ENCODE peak calls at places on chromosomes 13 and 19, in five cellular contexts. B, M, H, E and S are unnamed samples.

GRCh38 chr13:70527553-70527952 is 419.3 kb upstream of the KLHL1 start:
- DNase-seq in M (no peak), E (no peak), H (peak; percentile 40), B (no peak), S (no peak)

GRCh38 chr13:102131246-102131645 is 270.6 kb downstream of the FGF14 start:
- DNase-seq in H (no peak), M (no peak), E (no peak), B (no peak), S (no peak)

GRCh38 chr13:93715866-93716265 is 489.3 kb downstream of the GPC6 start:
- DNase-seq in E (no peak), B (no peak), H (no peak), M (no peak), S (no peak)

GRCh38 chr13:21929400-21929799 is 258.5 kb downstream of the FGF9 start:
- DNase-seq in E (no peak), H (no peak), B (no peak), M (no peak), S (no peak)

GRCh38 chr19:5394907-5395505 is 54.4 kb upstream of the PTPRS start:
- DNase-seq in E (peak; percentile 72), B (no peak), M (no peak), H (no peak), S (no peak)

GRCh38 chr13:39306639-39307589 is 268.7 kb downstream of the NHLRC3 start:
- DNase-seq in E (no peak), B (no peak), H (no peak), M (no peak), S (no peak)

GRCh38 chr19:49851456-49852259 is 699 bp downstream of the PTOV1 start:
- DNase-seq in M (no peak), E (peak; percentile 69), H (peak; percentile 80), B (no peak), S (no peak)

GRCh38 chr13:20160346-20161274 is at the start of gene GJA3:
- DNase-seq in M (no peak), E (peak; percentile 81), H (peak; percentile 62), B (no peak), S (peak; percentile 31)

GRCh38 chr13:48235100-48235813 is 2.3 kb downstream of the ITM2B start:
- DNase-seq in E (no peak), B (no peak), H (peak; percentile 56), M (no peak), S (no peak)

GRCh38 chr19:35901854-35902661 is at the start of gene HCST:
- DNase-seq in B (no peak), M (no peak), E (no peak), H (no peak), S (no peak)

GRCh38 chr13:112159575-112160547 is 92.9 kb downstream of the SOX1 start:
- DNase-seq in H (no peak), M (peak; percentile 73), B (no peak), E (no peak), S (no peak)

GRCh38 chr13:49052801-49053200 is 77.1 kb downstream of the FNDC3A start:
- DNase-seq in E (no peak), B (no peak), M (no peak), H (no peak), S (no peak)

GRCh38 chr19:36060430-36060829 is 5.7 kb downstream of the WDR62 start:
- DNase-seq in M (no peak), H (peak; percentile 61), B (no peak), E (peak; percentile 51), S (peak; percentile 28)

GRCh38 chr19:18453269-18454024 is 15.5 kb upstream of the ISYNA1 start:
- DNase-seq in B (no peak), H (no peak), M (no peak), E (no peak), S (no peak)

GRCh38 chr13:49454388-49455015 is 10.4 kb downstream of the SETDB2 start:
- DNase-seq in E (no peak), B (no peak), M (no peak), H (no peak), S (no peak)

GRCh38 chr13:52104624-52105023 is 24.2 kb downstream of the NEK5 start:
- DNase-seq in H (no peak), M (peak; percentile 78), B (no peak), E (no peak), S (no peak)

GRCh38 chr19:18174983-18175382 is 1.4 kb downstream of the IFI30 start:
- DNase-seq in H (no peak), B (no peak), E (no peak), M (no peak), S (no peak)

GRCh38 chr19:39951686-39952085 is 17.3 kb upstream of the FCGBP start:
- DNase-seq in H (no peak), M (no peak), E (no peak), B (no peak), S (no peak)

GRCh38 chr19:53463263-53463662 is 4.3 kb upstream of the ZNF813 start:
- DNase-seq in E (peak; percentile 91), M (no peak), H (peak; percentile 79), B (no peak), S (no peak)

GRCh38 chr13:112867301-112867711 is 101.7 kb upstream of the MCF2L start:
- DNase-seq in B (no peak), H (no peak), E (no peak), M (no peak), S (no peak)

GRCh38 chr13:73096173-73097117 is 37.6 kb downstream of the KLF5 start:
- DNase-seq in E (no peak), B (no peak), H (no peak), M (peak; percentile 21), S (peak; percentile 58)

GRCh38 chr19:5466814-5467291 is 11.6 kb downstream of the ZNRF4 start:
- DNase-seq in H (peak; percentile 89), B (no peak), M (no peak), E (no peak), S (no peak)

GRCh38 chr13:47027797-47028437 is 131.1 kb upstream of the HTR2A start:
- DNase-seq in E (no peak), M (no peak), H (no peak), B (no peak), S (no peak)

GRCh38 chr13:29594710-29595379 is 643 bp downstream of the SLC7A1 start:
- DNase-seq in M (no peak), E (no peak), H (peak; percentile 78), B (no peak), S (peak; percentile 49)

GRCh38 chr13:101698400-101698799 is 245.9 kb downstream of the ITGBL1 start:
- DNase-seq in H (peak; percentile 23), M (no peak), E (no peak), B (no peak), S (no peak)

GRCh38 chr13:96958286-96958891 is 35.9 kb downstream of the OXGR1 start:
- DNase-seq in B (no peak), H (peak; percentile 30), E (no peak), M (peak; percentile 20), S (peak; percentile 53)

GRCh38 chr13:21395953-21396352 is 63.1 kb downstream of the ZDHHC20 start:
- DNase-seq in M (no peak), H (no peak), E (no peak), B (no peak), S (no peak)

GRCh38 chr13:70310720-70311119 is 202.5 kb upstream of the KLHL1 start:
- DNase-seq in E (no peak), H (peak; percentile 48), M (peak; percentile 58), B (peak; percentile 26), S (peak; percentile 2)

GRCh38 chr19:4328243-4328990 is 10.2 kb downstream of the STAP2 start:
- DNase-seq in M (no peak), E (peak; percentile 97), H (peak; percentile 99), B (peak; percentile 87), S (peak; percentile 45)

GRCh38 chr13:34044041-34044440 is 226.1 kb downstream of the RFC3 start:
- DNase-seq in B (no peak), H (no peak), M (no peak), E (no peak), S (peak; percentile 9)
- TF ChIP-seq JUND in B (no peak), H (peak; percentile 4), M (no peak), E (no peak), S (no peak)

GRCh38 chr19:1049841-1050240 is 9.9 kb downstream of the ABCA7 start:
- DNase-seq in M (no peak), E (no peak), B (no peak), H (no peak), S (no peak)

GRCh38 chr19:1046117-1046626 is 6.3 kb downstream of the ABCA7 start:
- DNase-seq in M (peak; percentile 60), B (no peak), H (no peak), E (no peak), S (no peak)

GRCh38 chr19:1046836-1047695 is 7.2 kb downstream of the ABCA7 start:
- DNase-seq in H (no peak), B (no peak), M (no peak), E (no peak), S (no peak)

GRCh38 chr19:1049106-1049505 is 9.2 kb downstream of the ABCA7 start:
- DNase-seq in E (no peak), M (no peak), H (no peak), B (no peak), S (no peak)

GRCh38 chr19:1047696-1048147 is 7.8 kb downstream of the ABCA7 start:
- DNase-seq in E (peak; percentile 65), H (no peak), M (no peak), B (no peak), S (no peak)
- TF ChIP-seq JUND in E (no peak), H (no peak), M (no peak), B (no peak), S (no peak)

GRCh38 chr13:44306401-44307192 is 67.0 kb upstream of the SERP2 start:
- DNase-seq in E (peak; percentile 57), H (no peak), M (no peak), B (peak; percentile 99), S (no peak)
- TF ChIP-seq JUND in E (no peak), H (peak; percentile 71), M (no peak), B (no peak), S (no peak)

GRCh38 chr19:2027361-2027760 is 11.8 kb upstream of the BTBD2 start:
- DNase-seq in M (no peak), E (no peak), H (no peak), B (no peak), S (no peak)
- TF ChIP-seq JUND in M (no peak), E (no peak), H (no peak), B (no peak), S (no peak)

GRCh38 chr19:10767726-10768125 is 49.8 kb downstream of the DNM2 start:
- DNase-seq in E (no peak), M (no peak), B (no peak), H (no peak), S (no peak)

GRCh38 chr19:10766681-10767201 is 48.9 kb downstream of the DNM2 start:
- DNase-seq in B (no peak), E (no peak), M (no peak), H (peak; percentile 81), S (no peak)

GRCh38 chr19:10768369-10768768 is 50.5 kb downstream of the DNM2 start:
- DNase-seq in B (no peak), H (no peak), E (no peak), M (no peak), S (no peak)

GRCh38 chr19:10769533-10770491 is 51.9 kb downstream of the DNM2 start:
- DNase-seq in E (no peak), H (peak; percentile 80), M (peak; percentile 76), B (no peak), S (no peak)

GRCh38 chr19:10768936-10769335 is 51.1 kb downstream of the DNM2 start:
- DNase-seq in E (no peak), B (no peak), M (no peak), H (no peak), S (no peak)
- TF ChIP-seq JUND in E (no peak), B (no peak), M (no peak), H (no peak), S (no peak)